ENCODE peak calls at places on chromosomes 3 and 15, in five cellular contexts. One of them, this sample, is unnamed.

GRCh38 chr3:190345027-190345821 is 23.0 kb upstream of the CLDN1 start:
- DNase-seq in fibroblast of lung: peak
- DNase-seq in SK-N-SH: no peak
- DNase-seq in IMR-90: peak
- DNase-seq in endodermal cell: no peak
- DNase-seq in this sample: no peak

GRCh38 chr3:71185733-71186455 is 397.6 kb downstream of the FOXP1 start:
- DNase-seq in SK-N-SH: no peak
- DNase-seq in fibroblast of lung: peak
- DNase-seq in endodermal cell: no peak
- DNase-seq in IMR-90: peak
- DNase-seq in this sample: no peak

GRCh38 chr15:28125673-28126651 is 26.8 kb upstream of the OCA2 start:
- DNase-seq in SK-N-SH: peak
- DNase-seq in fibroblast of lung: peak
- DNase-seq in endodermal cell: peak
- DNase-seq in IMR-90: peak
- DNase-seq in this sample: peak

GRCh38 chr15:33915571-33916407 is 52.5 kb upstream of the CHRM5 start:
- DNase-seq in endodermal cell: peak
- DNase-seq in fibroblast of lung: no peak
- DNase-seq in SK-N-SH: no peak
- DNase-seq in IMR-90: no peak
- DNase-seq in this sample: peak

GRCh38 chr15:67193223-67194009 is 61.0 kb downstream of the AAGAB start:
- DNase-seq in IMR-90: peak
- DNase-seq in fibroblast of lung: peak
- DNase-seq in endodermal cell: no peak
- DNase-seq in SK-N-SH: no peak
- DNase-seq in this sample: no peak

GRCh38 chr3:11240496-11240895 is 31.7 kb upstream of the ATG7 start:
- DNase-seq in fibroblast of lung: no peak
- DNase-seq in SK-N-SH: no peak
- DNase-seq in endodermal cell: no peak
- DNase-seq in IMR-90: no peak
- DNase-seq in this sample: no peak

GRCh38 chr3:156826896-156827882 is 1.0 kb downstream of the LEKR1 start:
- DNase-seq in endodermal cell: no peak
- DNase-seq in fibroblast of lung: no peak
- DNase-seq in SK-N-SH: no peak
- DNase-seq in IMR-90: no peak
- DNase-seq in this sample: no peak

GRCh38 chr3:15287565-15288330 is 44.6 kb downstream of the SH3BP5 start:
- DNase-seq in endodermal cell: no peak
- DNase-seq in fibroblast of lung: peak
- DNase-seq in IMR-90: peak
- DNase-seq in SK-N-SH: no peak
- DNase-seq in this sample: no peak

GRCh38 chr3:134367412-134367811 is 6.8 kb downstream of the AMOTL2 start:
- DNase-seq in fibroblast of lung: no peak
- DNase-seq in endodermal cell: peak
- DNase-seq in IMR-90: no peak
- DNase-seq in SK-N-SH: no peak
- DNase-seq in this sample: no peak

GRCh38 chr3:159804726-159805410 is 183.8 kb upstream of the IL12A start:
- DNase-seq in fibroblast of lung: peak
- DNase-seq in IMR-90: peak
- DNase-seq in endodermal cell: peak
- DNase-seq in SK-N-SH: peak
- DNase-seq in this sample: peak

GRCh38 chr3:117622130-117622841 is 912.7 kb downstream of the TUSC7 start:
- DNase-seq in SK-N-SH: no peak
- DNase-seq in fibroblast of lung: peak
- DNase-seq in endodermal cell: no peak
- DNase-seq in IMR-90: peak
- DNase-seq in this sample: no peak

GRCh38 chr3:186170516-186170915 is 61.6 kb upstream of the ETV5 start:
- DNase-seq in endodermal cell: no peak
- DNase-seq in fibroblast of lung: no peak
- DNase-seq in SK-N-SH: no peak
- DNase-seq in IMR-90: no peak
- DNase-seq in this sample: peak

GRCh38 chr15:25242166-25242879 is 196.5 kb downstream of the UBE3A start:
- DNase-seq in fibroblast of lung: no peak
- DNase-seq in IMR-90: no peak
- DNase-seq in endodermal cell: no peak
- DNase-seq in SK-N-SH: no peak
- DNase-seq in this sample: no peak

GRCh38 chr3:20039765-20040475 is at the start of gene KAT2B:
- DNase-seq in endodermal cell: peak
- DNase-seq in fibroblast of lung: peak
- DNase-seq in SK-N-SH: peak
- DNase-seq in IMR-90: peak
- DNase-seq in this sample: peak

GRCh38 chr3:156187146-156187769 is 66.9 kb downstream of the KCNAB1 start:
- DNase-seq in fibroblast of lung: no peak
- DNase-seq in SK-N-SH: no peak
- DNase-seq in IMR-90: peak
- DNase-seq in endodermal cell: no peak
- DNase-seq in this sample: no peak

GRCh38 chr3:150740733-150741496 is 22.1 kb downstream of the SIAH2 start:
- DNase-seq in fibroblast of lung: no peak
- DNase-seq in IMR-90: no peak
- DNase-seq in endodermal cell: no peak
- DNase-seq in SK-N-SH: no peak
- DNase-seq in this sample: no peak

GRCh38 chr3:142997330-142997729 is 4.0 kb upstream of the U2SURP start:
- DNase-seq in IMR-90: no peak
- DNase-seq in SK-N-SH: no peak
- DNase-seq in endodermal cell: no peak
- DNase-seq in fibroblast of lung: no peak
- DNase-seq in this sample: no peak

GRCh38 chr3:155744091-155744625 is 713 bp downstream of the PLCH1 start:
- DNase-seq in IMR-90: peak
- DNase-seq in fibroblast of lung: no peak
- DNase-seq in endodermal cell: peak
- DNase-seq in SK-N-SH: peak
- DNase-seq in this sample: peak

GRCh38 chr15:70435369-70435768 is 328.0 kb downstream of the UACA start:
- DNase-seq in endodermal cell: no peak
- DNase-seq in IMR-90: no peak
- DNase-seq in fibroblast of lung: no peak
- DNase-seq in SK-N-SH: no peak
- DNase-seq in this sample: peak

GRCh38 chr3:56800373-56801150 is 1.2 kb downstream of the ARHGEF3 start:
- DNase-seq in endodermal cell: peak
- DNase-seq in SK-N-SH: no peak
- DNase-seq in fibroblast of lung: no peak
- DNase-seq in IMR-90: no peak
- DNase-seq in this sample: peak

GRCh38 chr15:75712668-75713337 is at the start of gene CSPG4:
- DNase-seq in endodermal cell: peak
- DNase-seq in SK-N-SH: no peak
- DNase-seq in IMR-90: peak
- DNase-seq in fibroblast of lung: peak
- DNase-seq in this sample: no peak
- H3K9ac ChIP-seq in endodermal cell: no peak
- H3K9ac ChIP-seq in SK-N-SH: no peak
- H3K9ac ChIP-seq in IMR-90: peak
- H3K9ac ChIP-seq in fibroblast of lung: peak
- H3K9ac ChIP-seq in this sample: no peak

DNA sequence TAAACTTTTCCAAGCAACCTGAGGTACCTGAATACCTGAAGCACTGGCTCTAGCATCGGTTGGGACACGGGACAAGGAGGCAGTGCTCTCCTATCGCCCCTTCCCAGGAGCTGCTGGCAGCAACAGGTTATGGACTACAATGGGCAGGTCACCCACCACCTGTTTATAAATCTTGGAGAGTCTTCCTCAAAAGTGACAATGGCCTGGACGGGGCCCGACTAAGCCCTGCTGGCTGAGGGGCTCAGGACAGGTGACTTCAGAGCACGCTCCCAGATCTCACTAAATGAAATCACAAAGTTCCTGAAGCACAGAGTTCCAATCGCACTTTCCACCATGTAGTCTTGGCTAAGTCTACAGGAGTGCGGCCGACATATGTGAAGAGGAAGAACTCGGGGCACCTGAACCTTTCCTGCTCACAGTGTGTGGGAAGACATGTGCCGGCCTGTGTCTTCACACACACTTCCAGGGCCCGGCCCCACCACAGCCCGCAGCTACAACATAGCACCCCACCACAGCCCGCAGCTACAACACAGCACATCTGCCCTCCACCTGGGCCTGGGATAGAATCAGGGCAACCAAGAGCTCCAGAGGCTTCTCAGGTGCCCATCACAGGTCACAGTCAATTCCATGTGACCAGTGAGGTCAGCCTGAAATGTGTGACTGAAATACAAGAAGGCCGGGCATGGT is 12.9 kb downstream of the CYFIP1 start:
- DNase-seq in SK-N-SH: no peak
- DNase-seq in fibroblast of lung: no peak
- DNase-seq in IMR-90: no peak
- DNase-seq in endodermal cell: no peak
- DNase-seq in this sample: no peak
- H3K9ac ChIP-seq in SK-N-SH: no peak
- H3K9ac ChIP-seq in fibroblast of lung: no peak
- H3K9ac ChIP-seq in IMR-90: no peak
- H3K9ac ChIP-seq in endodermal cell: no peak
- H3K9ac ChIP-seq in this sample: no peak

DNA sequence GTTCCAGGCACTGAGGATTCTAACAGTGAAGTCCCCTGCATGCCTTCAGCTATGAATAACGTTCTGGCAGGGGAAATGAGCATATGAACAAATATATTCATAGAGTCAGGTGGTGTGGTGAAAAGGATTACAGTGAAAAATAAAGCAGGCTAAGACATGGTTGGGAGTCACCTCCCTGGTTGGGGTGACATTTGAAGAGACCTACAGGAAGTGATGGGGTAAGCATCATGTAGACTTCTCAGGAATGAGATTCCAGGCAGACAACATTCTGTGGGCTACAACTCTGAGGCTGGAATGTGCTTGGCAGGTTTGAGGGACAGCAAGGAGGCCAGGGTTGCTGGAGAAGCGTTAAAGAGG is 15.0 kb downstream of the FRMD4B start:
- DNase-seq in IMR-90: no peak
- DNase-seq in SK-N-SH: no peak
- DNase-seq in fibroblast of lung: no peak
- DNase-seq in endodermal cell: no peak
- DNase-seq in this sample: no peak
- H3K9ac ChIP-seq in IMR-90: no peak
- H3K9ac ChIP-seq in SK-N-SH: no peak
- H3K9ac ChIP-seq in fibroblast of lung: no peak
- H3K9ac ChIP-seq in endodermal cell: no peak
- H3K9ac ChIP-seq in this sample: no peak

DNA sequence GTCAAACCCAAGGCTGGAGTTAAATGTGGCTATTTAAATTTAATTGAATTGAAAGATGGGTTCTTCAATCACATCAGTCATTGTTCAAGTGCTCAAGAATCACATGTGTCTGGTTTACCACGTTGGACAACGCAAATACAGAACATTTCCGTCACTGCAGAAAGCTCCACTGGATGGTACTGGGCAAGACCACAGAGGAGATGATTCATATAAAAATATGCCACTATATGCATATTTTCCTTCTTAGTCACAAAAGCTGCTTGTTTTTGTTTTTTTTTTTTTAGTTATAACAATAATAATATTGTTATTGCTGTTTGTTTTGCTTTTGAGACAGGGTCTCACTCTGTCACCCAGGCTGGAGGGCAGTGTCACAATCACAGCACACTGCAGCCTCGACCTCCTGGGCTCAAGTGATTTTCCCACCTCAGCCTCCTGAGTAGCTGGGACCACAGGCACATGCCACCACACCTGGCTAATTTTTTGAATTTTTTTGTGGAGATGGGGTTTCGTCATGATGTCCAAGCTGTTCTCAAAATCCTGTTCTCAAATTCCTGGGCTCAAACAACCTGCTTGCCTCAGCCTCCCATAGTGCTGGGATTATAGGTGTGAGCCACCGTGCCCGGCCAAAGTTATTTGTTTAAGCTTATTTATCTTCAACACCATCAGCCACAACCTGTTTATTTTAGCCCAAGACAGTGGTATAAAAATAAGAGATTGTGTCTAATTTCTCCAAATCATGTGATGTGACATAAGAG is 19.4 kb downstream of the RTP3 start:
- DNase-seq in endodermal cell: no peak
- DNase-seq in fibroblast of lung: peak
- DNase-seq in IMR-90: peak
- DNase-seq in SK-N-SH: no peak
- DNase-seq in this sample: no peak
- H3K9ac ChIP-seq in endodermal cell: no peak
- H3K9ac ChIP-seq in fibroblast of lung: no peak
- H3K9ac ChIP-seq in IMR-90: no peak
- H3K9ac ChIP-seq in SK-N-SH: no peak
- H3K9ac ChIP-seq in this sample: no peak

GRCh38 chr3:66778107-66778506 is 220.0 kb upstream of the KBTBD8 start:
- DNase-seq in endodermal cell: no peak
- DNase-seq in SK-N-SH: no peak
- DNase-seq in fibroblast of lung: no peak
- DNase-seq in IMR-90: no peak
- DNase-seq in this sample: no peak
- H3K9ac ChIP-seq in endodermal cell: no peak
- H3K9ac ChIP-seq in SK-N-SH: no peak
- H3K9ac ChIP-seq in fibroblast of lung: no peak
- H3K9ac ChIP-seq in IMR-90: no peak
- H3K9ac ChIP-seq in this sample: no peak